ENCODE peak calls at places on chromosomes 5 and 9, in seven cellular contexts. Z is tibial artery, A is upper lobe of right lung, M is A549, L is cardiac muscle cell, G is tibial nerve, H is hepatocyte. F is an unnamed sample.

GRCh38 chr5:176610430-176610763 is 441 bp upstream of the GPRIN1 start:
- DNase-seq in Z (no peak), A (no peak), M (no peak), L (no peak), G (no peak), H (no peak), F (no peak)

GRCh38 chr9:106936680-106937079 is 73.7 kb downstream of the ZNF462 start:
- DNase-seq in Z (no peak), A (no peak), M (no peak), L (no peak), G (no peak), H (no peak), F (no peak)

GRCh38 chr5:65672787-65673186 is 48.0 kb downstream of the SHLD3 start:
- DNase-seq in Z (no peak), A (no peak), M (no peak), L (no peak), G (no peak), H (no peak), F (no peak)

GRCh38 chr9:22976454-22976853 is 529.8 kb downstream of the DMRTA1 start:
- DNase-seq in Z (no peak), A (no peak), M (no peak), L (no peak), G (no peak), H (no peak), F (no peak)

GRCh38 chr5:1474183-1474839 is 29.1 kb upstream of the SLC6A3 start:
- DNase-seq in Z (peak), A (peak), M (no peak), L (no peak), G (no peak), H (no peak), F (no peak)

GRCh38 chr9:81028504-81028903 is 660.8 kb downstream of the TLE1 start:
- DNase-seq in Z (no peak), A (no peak), M (peak), L (no peak), G (no peak), H (no peak), F (peak)

GRCh38 chr5:42889311-42889933 is 77.7 kb upstream of the SELENOP start:
- DNase-seq in Z (peak), A (no peak), M (peak), L (peak), G (peak), H (peak), F (peak)

GRCh38 chr5:181186902-181187499 is 18.0 kb downstream of the TRIM7 start:
- DNase-seq in Z (no peak), A (no peak), M (no peak), L (no peak), G (no peak), H (no peak), F (no peak)

GRCh38 chr9:18771736-18772135 is 261.3 kb downstream of the SAXO1 start:
- DNase-seq in Z (no peak), A (no peak), M (no peak), L (peak), G (no peak), H (no peak), F (no peak)

GRCh38 chr9:136840877-136841645 is 1.2 kb upstream of the AJM1 start:
- DNase-seq in Z (no peak), A (no peak), M (no peak), L (peak), G (no peak), H (peak), F (no peak)

GRCh38 chr9:100222674-100223073 is 123.6 kb downstream of the INVS start:
- DNase-seq in Z (no peak), A (no peak), M (peak), L (no peak), G (no peak), H (peak), F (no peak)

DNA sequence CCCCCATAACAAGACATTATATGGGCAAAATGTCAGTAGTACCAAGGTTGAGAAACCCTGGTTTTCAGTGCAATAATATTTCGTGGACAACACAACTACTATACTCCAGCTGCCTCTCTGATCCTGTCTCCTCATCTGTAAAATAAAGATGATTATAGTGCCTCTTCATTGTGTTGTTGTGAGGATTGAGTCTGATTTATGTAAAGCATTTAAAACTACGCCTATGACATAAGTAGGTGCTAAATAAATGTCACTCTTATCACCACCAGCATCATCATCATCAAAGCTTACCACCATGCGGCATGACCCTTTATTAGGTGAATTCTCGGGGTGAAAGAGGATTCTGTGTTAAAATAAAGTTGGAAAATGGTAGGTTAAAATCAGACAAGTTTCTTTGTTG is 67.8 kb upstream of the IFNE start:
- DNase-seq in Z (no peak), A (no peak), M (no peak), L (no peak), G (no peak), H (no peak), F (no peak)
- H3K4me3 ChIP-seq in Z (no peak), A (no peak), M (peak), L (no peak), G (no peak), H (no peak), F (no peak)

GRCh38 chr9:28073278-28073677 is 500.0 kb upstream of the C9orf72 start:
- DNase-seq in Z (no peak), A (no peak), M (peak), L (peak), G (no peak), H (peak), F (peak)
- TF ChIP-seq CTCF in Z (no peak), A (peak), M (peak), L (peak), G (peak), H (peak), F (peak)

GRCh38 chr9:124077915-124078572 is 66.5 kb downstream of the LHX2 start:
- DNase-seq in Z (no peak), A (no peak), M (no peak), L (no peak), G (no peak), H (no peak), F (no peak)
- H3K27ac ChIP-seq in Z (no peak), A (no peak), M (peak), L (no peak), G (no peak), H (no peak), F (no peak)

GRCh38 chr5:173946353-173946752 is 42.6 kb upstream of the C5orf47 start:
- DNase-seq in Z (no peak), A (no peak), M (no peak), L (no peak), G (no peak), H (peak), F (no peak)

GRCh38 chr5:173941102-173941501 is 47.9 kb upstream of the C5orf47 start:
- DNase-seq in Z (no peak), A (no peak), M (no peak), L (no peak), G (no peak), H (no peak), F (no peak)

GRCh38 chr5:173944512-173944911 is 44.5 kb upstream of the C5orf47 start:
- DNase-seq in Z (no peak), A (no peak), M (no peak), L (no peak), G (no peak), H (no peak), F (no peak)

GRCh38 chr5:173940269-173940668 is 48.7 kb upstream of the C5orf47 start:
- DNase-seq in Z (no peak), A (no peak), M (no peak), L (no peak), G (no peak), H (no peak), F (no peak)

DNA sequence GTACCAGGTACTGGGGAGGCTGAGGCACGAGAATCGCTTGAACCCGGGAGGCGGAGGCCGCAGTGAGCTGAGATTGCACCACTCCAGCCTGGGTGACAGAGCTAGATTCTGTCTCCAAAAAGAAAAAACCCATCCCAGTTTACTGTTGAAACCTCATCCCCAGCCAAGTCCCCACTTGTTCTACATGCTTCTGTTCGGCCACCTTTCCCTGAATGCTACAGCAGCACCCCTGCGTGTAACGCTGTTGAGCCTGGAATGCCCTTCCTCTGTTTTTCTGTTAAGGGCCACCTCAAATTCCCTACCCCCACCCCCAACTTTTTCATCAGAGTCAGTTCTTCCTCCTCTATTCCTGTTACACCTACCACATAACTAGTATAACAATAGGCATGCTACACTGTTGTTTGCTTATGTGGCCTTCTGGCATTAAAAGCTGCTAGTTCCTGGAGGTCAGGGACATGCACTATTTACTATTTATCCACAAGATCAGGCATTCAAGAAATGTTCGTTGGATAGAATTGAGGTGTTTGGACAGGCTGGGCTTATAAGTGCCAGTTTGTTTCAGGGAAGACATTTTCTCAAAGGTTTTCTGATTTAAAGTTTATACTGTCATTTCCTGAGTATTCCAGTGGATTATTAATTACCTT is 47.1 kb upstream of the C5orf47 start:
- DNase-seq in Z (no peak), A (no peak), M (no peak), L (no peak), G (no peak), H (no peak), F (no peak)
- H3K4me3 ChIP-seq in Z (no peak), A (no peak), M (peak), L (no peak), G (no peak), H (no peak), F (no peak)

DNA sequence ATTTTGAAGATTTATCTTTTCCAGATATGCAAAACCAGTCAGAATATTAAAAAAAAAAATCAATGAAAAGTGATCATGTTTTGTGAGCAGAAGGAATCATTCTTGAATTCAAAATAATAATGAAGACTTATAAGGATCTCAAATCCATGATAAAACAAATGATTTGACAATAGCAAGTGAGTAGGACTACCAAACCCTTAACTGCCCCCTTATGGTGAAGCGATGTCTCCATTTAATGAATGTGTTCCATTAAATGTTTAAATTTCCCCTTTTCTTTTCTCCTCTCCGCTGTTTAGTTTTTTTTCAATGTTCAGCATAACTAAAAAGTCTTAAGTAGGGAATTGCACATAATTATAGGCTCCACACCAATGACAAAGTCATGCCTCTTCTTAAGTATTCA is 12.2 kb upstream of the MARCHF3 start:
- DNase-seq in Z (no peak), A (no peak), M (no peak), L (no peak), G (no peak), H (no peak), F (no peak)
- TF ChIP-seq CTCF in Z (peak), A (peak), M (no peak), L (peak), G (no peak), H (no peak), F (peak)

DNA sequence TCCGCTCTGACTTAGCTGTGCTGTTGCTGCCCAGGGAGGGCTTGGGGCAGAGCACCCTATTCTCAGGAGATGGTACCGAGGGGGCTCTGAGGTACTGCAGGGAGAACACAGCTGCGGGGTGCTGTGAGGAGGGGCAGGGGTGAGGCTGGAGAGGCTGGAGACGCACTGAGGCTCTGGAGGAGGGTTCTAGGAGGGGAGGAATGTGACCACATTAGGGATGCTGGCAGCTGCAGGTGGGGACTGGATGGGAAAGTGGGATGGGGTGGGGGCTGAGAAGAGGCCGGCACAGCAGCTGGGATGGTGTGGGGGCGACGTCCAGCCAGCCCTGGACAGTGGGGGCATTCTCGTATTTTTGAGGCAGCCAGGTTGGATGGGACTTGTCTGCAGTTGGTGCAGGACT is 20.9 kb downstream of the NCS1 start:
- DNase-seq in Z (no peak), A (no peak), M (no peak), L (no peak), G (no peak), H (no peak), F (no peak)
- H3K27ac ChIP-seq in Z (peak), A (no peak), M (peak), L (peak), G (no peak), H (no peak), F (no peak)

GRCh38 chr9:132672413-132672690 is 2.1 kb downstream of the GTF3C4 start:
- DNase-seq in Z (no peak), A (no peak), M (no peak), L (no peak), G (no peak), H (no peak), F (peak)
- H3K4me3 ChIP-seq in Z (no peak), A (no peak), M (no peak), L (no peak), G (no peak), H (peak), F (no peak)

GRCh38 chr5:169006878-169007790 is 293.8 kb downstream of the SLIT3 start:
- DNase-seq in Z (no peak), A (no peak), M (peak), L (no peak), G (no peak), H (no peak), F (no peak)
- TF ChIP-seq CTCF in Z (no peak), A (no peak), M (no peak), L (no peak), G (no peak), H (no peak), F (no peak)

DNA sequence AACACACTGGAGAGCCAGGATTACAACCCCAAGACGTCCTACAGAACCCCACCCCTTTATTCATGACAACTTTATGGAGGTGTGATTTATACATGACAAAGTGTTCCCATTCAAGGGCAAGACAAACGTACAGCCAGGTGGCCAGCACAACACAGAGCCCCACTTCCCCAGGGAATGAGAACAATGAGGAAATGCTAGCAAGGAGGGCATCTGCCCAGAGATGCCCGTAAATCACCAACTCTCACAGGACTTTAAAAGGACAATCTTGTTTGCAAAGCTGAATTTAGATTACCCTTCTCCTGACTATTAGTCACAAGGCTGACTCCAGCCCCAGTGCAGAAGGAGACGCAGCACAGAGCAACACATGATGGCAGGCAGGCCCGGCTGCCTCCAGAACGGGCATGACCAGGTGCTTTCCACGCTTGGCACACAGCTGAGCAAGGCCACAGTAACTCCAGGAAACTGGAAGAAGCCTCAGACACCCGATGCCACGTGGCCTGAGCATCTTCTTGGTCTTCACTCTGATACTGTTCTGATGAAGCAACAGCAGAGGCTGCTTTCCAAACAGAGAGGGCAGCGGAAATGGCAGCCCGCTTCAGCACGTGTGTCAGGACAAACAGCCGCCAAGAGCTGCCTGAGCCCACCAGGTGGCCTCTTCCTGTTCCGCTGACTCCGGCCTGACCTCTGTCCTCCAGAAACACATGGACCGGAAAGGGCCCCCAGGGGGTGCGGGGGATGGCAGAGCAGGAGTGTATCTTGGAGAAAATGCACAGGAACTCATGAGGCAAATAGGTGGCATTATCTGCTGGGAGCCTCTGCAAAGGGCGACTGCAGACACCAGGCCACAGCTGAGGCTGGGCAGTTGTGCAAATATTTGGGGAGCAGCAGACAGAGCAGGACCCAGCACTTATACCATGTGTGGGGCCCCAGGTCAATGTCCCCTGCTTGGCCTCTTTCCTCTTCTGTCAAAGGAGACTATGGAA is 51.3 kb downstream of the ROR2 start:
- DNase-seq in Z (no peak), A (no peak), M (no peak), L (no peak), G (no peak), H (peak), F (peak)
- H3K27ac ChIP-seq in Z (no peak), A (no peak), M (no peak), L (peak), G (no peak), H (peak), F (no peak)

F was measured in brain microvascular endothelial cell.